ENCODE peak calls at places on chromosomes 7 and 10, in four cellular contexts. K is glomerular endothelial cell; D is stimulated activated CD4-positive, alpha-beta T cell treated with anti-CD3 and anti-CD28 coated beads, TNF-alpha, amount 100 ng/mL, for 4 hours; P is activated CD4-positive, alpha-beta T cell treated with anti-CD3 and anti-CD28 coated beads, Interleukin-2, amount 50 U/mL, for 48 hours. W is an unnamed sample.
A peak's percentile ranks its signal among the peaks of the same experiment; 100 is the strongest.

GRCh38 chr7:124723012-124723411 is 42.6 kb downstream of the GPR37 start:
- DNase-seq in P (no peak), K (no peak), D (no peak), W (no peak)

GRCh38 chr7:94301024-94301588 is 93.6 kb upstream of the COL1A2 start:
- DNase-seq in D (no peak), P (no peak), K (peak; percentile 62), W (no peak)

GRCh38 chr10:59675812-59676211 is 33.8 kb downstream of the SLC16A9 start:
- DNase-seq in P (no peak), K (no peak), D (no peak), W (no peak)

GRCh38 chr10:93352638-93353383 is 129.3 kb downstream of the MYOF start:
- DNase-seq in D (no peak), P (no peak), K (peak; percentile 23), W (no peak)

GRCh38 chr7:126803060-126803665 is 449.6 kb downstream of the GRM8 start:
- DNase-seq in D (no peak), P (peak; percentile 8), K (peak; percentile 39), W (peak; percentile 68)

GRCh38 chr7:130695840-130696239 is 9.5 kb upstream of the TSGA13 start:
- DNase-seq in K (no peak), P (no peak), D (no peak), W (peak; percentile 1)

GRCh38 chr10:23048191-23048590 is 47.2 kb upstream of the MSRB2 start:
- DNase-seq in D (no peak), K (no peak), P (no peak), W (no peak)

GRCh38 chr10:62374862-62375710 is 917 bp downstream of the ZNF365 start:
- DNase-seq in K (no peak), P (no peak), D (no peak), W (peak; percentile 44)

GRCh38 chr10:49500420-49500819 is 38.5 kb downstream of the ERCC6 start:
- DNase-seq in K (no peak), P (no peak), D (no peak), W (peak; percentile 75)

GRCh38 chr7:157573244-157573643 is 236.4 kb downstream of the DNAJB6 start:
- DNase-seq in P (no peak), D (no peak), K (no peak), W (no peak)

W was measured in DMS153.